ENCODE peak calls at places on chromosomes 6 and 20, in six cellular contexts. N is GM03348; F is HEK293T; G is activated CD8-positive, alpha-beta T cell treated with anti-CD3 and anti-CD28 coated beads for 36 hours; Y is HFF-Myc; K is Caki2. T is an unnamed sample.

GRCh38 chr6:126422912-126423311 is 83.0 kb downstream of the CENPW start:
- DNase-seq in N (no peak), F (no peak), G (no peak), Y (no peak), K (no peak), T (no peak)

GRCh38 chr20:38143646-38144554 is 21.2 kb downstream of the TGM2 start:
- DNase-seq in N (peak), F (no peak), G (no peak), Y (no peak), K (peak), T (peak)

GRCh38 chr20:37521091-37521771 is at the start of gene NNAT:
- DNase-seq in N (no peak), F (no peak), G (no peak), Y (no peak), K (no peak), T (no peak)

GRCh38 chr20:4812641-4813075 is 90.9 kb downstream of the PRND start:
- DNase-seq in N (no peak), F (no peak), G (no peak), Y (no peak), K (no peak), T (no peak)

GRCh38 chr6:93566285-93566684 is 146.9 kb upstream of the EPHA7 start:
- DNase-seq in N (no peak), F (no peak), G (no peak), Y (no peak), K (no peak), T (no peak)

GRCh38 chr20:12723811-12724210 is 285.0 kb upstream of the SPTLC3 start:
- DNase-seq in N (no peak), F (no peak), G (no peak), Y (no peak), K (no peak), T (no peak)

GRCh38 chr6:163356324-163356723 is 58.2 kb upstream of the QKI start:
- DNase-seq in N (peak), F (peak), G (peak), Y (peak), K (peak), T (peak)

GRCh38 chr6:165055231-165055630 is 254.2 kb downstream of the C6orf118 start:
- DNase-seq in N (peak), F (no peak), G (no peak), Y (no peak), K (no peak), T (no peak)

GRCh38 chr6:155188707-155189496 is 74.9 kb upstream of the CLDN20 start:
- DNase-seq in N (peak), F (no peak), G (no peak), Y (peak), K (no peak), T (no peak)

GRCh38 chr6:4853782-4854511 is 77.7 kb downstream of the CDYL start:
- DNase-seq in N (no peak), F (no peak), G (peak), Y (no peak), K (peak), T (peak)

GRCh38 chr6:26497610-26498009 is 2.5 kb upstream of the BTN1A1 start:
- DNase-seq in N (no peak), F (no peak), G (no peak), Y (no peak), K (no peak), T (no peak)

GRCh38 chr6:88248709-88249321 is 82.7 kb upstream of the CNR1 start:
- DNase-seq in N (no peak), F (no peak), G (no peak), Y (no peak), K (no peak), T (no peak)

GRCh38 chr6:143860111-143860510 is 4.2 kb upstream of the ZC2HC1B start:
- DNase-seq in N (no peak), F (no peak), G (no peak), Y (no peak), K (no peak), T (no peak)

GRCh38 chr6:24667378-24667803 is 514 bp downstream of the ACOT13 start:
- DNase-seq in N (peak), F (no peak), G (no peak), Y (no peak), K (no peak), T (peak)

GRCh38 chr20:33663161-33664084 is 1.3 kb downstream of the C20orf144 start:
- DNase-seq in N (peak), F (peak), G (peak), Y (no peak), K (peak), T (peak)

GRCh38 chr6:99736302-99736701 is 129.7 kb downstream of the PRDM13 start:
- DNase-seq in N (no peak), F (no peak), G (peak), Y (no peak), K (no peak), T (no peak)

GRCh38 chr6:53335224-53335994 is 13.3 kb downstream of the ELOVL5 start:
- DNase-seq in N (no peak), F (no peak), G (peak), Y (no peak), K (no peak), T (no peak)

GRCh38 chr6:160437153-160437552 is 89.0 kb downstream of the SLC22A3 start:
- DNase-seq in N (no peak), F (no peak), G (no peak), Y (no peak), K (no peak), T (no peak)

GRCh38 chr20:50919567-50919966 is 11.7 kb downstream of the ADNP start:
- DNase-seq in N (no peak), F (no peak), G (no peak), Y (no peak), K (peak), T (peak)

GRCh38 chr20:58127731-58128130 is 100.7 kb downstream of the ANKRD60 start:
- DNase-seq in N (peak), F (no peak), G (peak), Y (peak), K (no peak), T (peak)

GRCh38 chr6:137291441-137291840 is 72.3 kb upstream of the IFNGR1 start:
- DNase-seq in N (no peak), F (no peak), G (peak), Y (peak), K (no peak), T (peak)

GRCh38 chr6:12160350-12160749 is 129.8 kb upstream of the EDN1 start:
- DNase-seq in N (peak), F (no peak), G (no peak), Y (no peak), K (no peak), T (peak)

GRCh38 chr20:43771791-43772190 is 45.0 kb upstream of the GTSF1L start:
- DNase-seq in N (no peak), F (no peak), G (no peak), Y (no peak), K (no peak), T (no peak)

GRCh38 chr20:50429412-50429811 is 80.8 kb upstream of the PTPN1 start:
- DNase-seq in N (no peak), F (no peak), G (no peak), Y (no peak), K (no peak), T (no peak)

GRCh38 chr20:21103582-21104465 is 2.3 kb downstream of the LINC00237 start:
- DNase-seq in N (no peak), F (no peak), G (peak), Y (no peak), K (no peak), T (no peak)

GRCh38 chr6:141580988-141581387 is 551.7 kb upstream of the GJE1 start:
- DNase-seq in N (peak), F (no peak), G (no peak), Y (peak), K (no peak), T (peak)